ENCODE peak calls at places on chromosomes 4 and X, in five cellular contexts. Q is lung, A is A549, C is MM.1S, O is right atrium auricular region. X is an unnamed sample. For H3K9me3 and H3K4me1, the result is how much of the 10 kb centered on the place peaks cover.

GRCh38 chr4:180134116-180134866 is 2108.9 kb upstream of the TENM3 start:
- DNase-seq in Q (no peak), A (no peak), C (no peak), O (no peak), X (no peak)

GRCh38 chr4:1297023-1297395 is 7.3 kb downstream of the MAEA start:
- DNase-seq in Q (no peak), A (no peak), C (no peak), O (no peak), X (no peak)

GRCh38 chr4:150268444-150268843 is 190.2 kb downstream of the DCLK2 start:
- DNase-seq in Q (no peak), A (no peak), C (no peak), O (no peak), X (no peak)

GRCh38 chr4:1294891-1295290 is 5.2 kb downstream of the MAEA start:
- DNase-seq in Q (no peak), A (no peak), C (no peak), O (no peak), X (no peak)

GRCh38 chr4:173091362-173091761 is 77.2 kb upstream of the GALNT7 start:
- DNase-seq in Q (no peak), A (no peak), C (no peak), O (no peak), X (no peak)

GRCh38 chrX:103276581-103277002 is at the start of gene TCEAL5:
- DNase-seq in Q (no peak), A (no peak), C (no peak), O (no peak), X (no peak)

GRCh38 chrX:66717926-66718325 is 79.0 kb upstream of the EDA2R start:
- DNase-seq in Q (no peak), A (no peak), C (no peak), O (no peak), X (no peak)

GRCh38 chrX:136725446-136726104 is 55.2 kb downstream of the ARHGEF6 start:
- DNase-seq in Q (no peak), A (no peak), C (no peak), O (no peak), X (no peak)

GRCh38 chr4:76546282-76547166 is 111.5 kb downstream of the SHROOM3 start:
- DNase-seq in Q (no peak), A (no peak), C (no peak), O (no peak), X (no peak)

DNA sequence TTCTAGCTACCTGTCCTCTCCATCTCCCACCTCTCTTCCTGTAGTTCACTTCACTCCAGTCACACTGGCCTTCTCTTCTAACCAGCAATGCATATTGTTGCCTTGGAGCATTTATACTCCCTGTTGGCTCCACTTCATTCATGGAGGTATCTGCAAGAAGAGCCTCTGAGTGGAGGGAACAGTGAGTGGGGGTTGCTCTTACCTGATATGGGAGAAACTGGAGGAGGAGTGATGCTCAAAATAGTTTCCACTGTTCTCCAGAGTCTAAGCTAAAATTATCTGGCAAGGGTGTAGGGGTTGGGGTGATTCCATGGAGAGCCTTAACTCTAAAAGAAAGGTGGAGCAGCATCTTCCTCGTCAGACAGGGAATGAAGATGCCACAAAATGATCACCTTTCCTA is 28.9 kb upstream of the DDX53 start:
- DNase-seq in Q (no peak), A (no peak), C (no peak), O (no peak), X (no peak)
- H3K9me3 ChIP-seq in Q (under half), A (under half), C (under half), O (under half), X (under half)

GRCh38 chr4:160481696-160482330 is 1378.9 kb downstream of the RAPGEF2 start:
- DNase-seq in Q (no peak), A (no peak), C (no peak), O (no peak), X (no peak)

GRCh38 chr4:160485071-160485687 is 1382.3 kb downstream of the RAPGEF2 start:
- DNase-seq in Q (no peak), A (no peak), C (no peak), O (no peak), X (no peak)
- H3K4me1 ChIP-seq in Q (under half), A (under half), C (under half), O (under half), X (under half)

DNA sequence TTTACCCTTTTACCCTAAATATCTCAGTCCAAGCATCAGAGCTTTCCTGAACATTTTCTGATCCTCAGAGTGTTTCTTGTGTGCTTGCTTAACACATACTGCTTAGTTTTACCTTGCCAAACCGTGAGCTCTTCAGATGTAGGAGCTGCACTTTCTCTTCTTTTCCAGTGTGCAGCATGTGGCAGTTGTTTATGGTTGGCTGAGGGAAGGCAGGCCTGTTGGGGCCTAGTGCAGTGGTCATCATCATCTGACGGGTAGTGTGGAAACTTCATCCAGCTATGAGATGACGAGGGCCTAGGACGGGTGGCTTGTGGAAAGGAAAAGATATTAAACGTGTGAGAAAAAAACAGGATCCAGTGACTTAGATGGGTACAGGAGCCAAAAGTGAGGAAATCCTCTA is 21.5 kb downstream of the VBP1 start:
- DNase-seq in Q (no peak), A (no peak), C (no peak), O (no peak), X (no peak)
- H3K9me3 ChIP-seq in Q (under half), A (under half), C (under half), O (under half), X (under half)

DNA sequence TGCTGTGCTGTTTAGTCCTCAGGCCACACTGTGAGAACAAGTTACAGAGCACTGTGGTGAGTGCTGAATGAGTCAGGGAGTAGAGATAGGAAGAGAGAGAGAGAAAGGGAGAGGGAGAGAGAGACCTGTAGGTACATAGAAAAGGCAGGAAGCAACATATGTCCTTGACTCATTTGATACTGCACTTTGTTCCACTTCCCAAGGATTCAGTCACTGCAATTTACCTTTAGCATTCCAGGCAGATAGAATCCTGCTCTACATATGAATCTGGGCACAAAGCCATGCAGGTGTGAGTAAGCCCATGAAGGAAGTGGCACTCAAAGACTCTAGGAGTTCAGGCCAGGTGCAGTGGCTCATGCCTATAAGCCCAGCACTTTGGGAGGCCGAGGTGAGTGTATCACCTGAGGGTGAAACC is 1.0 kb upstream of the DAPP1 start:
- DNase-seq in Q (peak), A (no peak), C (peak), O (no peak), X (no peak)
- H3K4me1 ChIP-seq in Q (under half), A (under half), C (half or more), O (under half), X (under half)

X was measured in iPS DF 6.9.